ENCODE peak calls at places on chromosomes 3 and 15, in four cellular contexts. G, H, I and L are unnamed samples.

GRCh38 chr15:64911317-64912186 is at the start of gene ANKDD1A:
- DNase-seq in G (peak), I (peak), H (peak), L (peak)

GRCh38 chr3:53194218-53195065 is 33.4 kb downstream of the PRKCD start:
- DNase-seq in H (peak), I (peak), G (peak), L (peak)

GRCh38 chr3:167855306-167855705 is 119.8 kb downstream of the SERPINI1 start:
- DNase-seq in I (no peak), G (no peak), H (no peak), L (no peak)

GRCh38 chr3:39189648-39190269 is 2.6 kb downstream of the XIRP1 start:
- DNase-seq in G (peak), I (peak), H (peak), L (peak)

GRCh38 chr3:14520149-14520548 is 20.0 kb downstream of the GRIP2 start:
- DNase-seq in H (peak), G (peak), I (no peak), L (no peak)

GRCh38 chr3:156635973-156636372 is 38.4 kb upstream of the TIPARP start:
- DNase-seq in I (no peak), G (no peak), H (no peak), L (no peak)

GRCh38 chr3:48516571-48516970 is 12.6 kb upstream of the SHISA5 start:
- DNase-seq in G (no peak), H (peak), I (no peak), L (no peak)

GRCh38 chr15:72334842-72335241 is 14.9 kb upstream of the CELF6 start:
- DNase-seq in H (no peak), I (no peak), G (no peak), L (no peak)

GRCh38 chr3:71511037-71511436 is 72.5 kb downstream of the FOXP1 start:
- DNase-seq in G (no peak), I (no peak), H (no peak), L (no peak)

GRCh38 chr15:91067026-91067425 is 33.0 kb upstream of the SV2B start:
- DNase-seq in G (no peak), I (no peak), H (no peak), L (no peak)

GRCh38 chr3:29802057-29802456 is 521.2 kb downstream of the RBMS3 start:
- DNase-seq in G (no peak), I (no peak), H (no peak), L (no peak)

GRCh38 chr3:150232992-150233451 is 175.1 kb upstream of the TSC22D2 start:
- DNase-seq in I (peak), H (no peak), G (no peak), L (peak)

GRCh38 chr3:114671741-114672510 is 378.1 kb downstream of the TIGIT start:
- DNase-seq in G (no peak), I (no peak), H (no peak), L (no peak)

GRCh38 chr15:72961326-72961725 is 90.9 kb upstream of the NEO1 start:
- DNase-seq in H (no peak), G (no peak), I (no peak), L (no peak)

GRCh38 chr15:57537951-57538506 is 53.7 kb upstream of the MYZAP start:
- DNase-seq in I (peak), H (no peak), G (no peak), L (peak)

GRCh38 chr3:179613807-179614206 is 9.2 kb downstream of the NDUFB5 start:
- DNase-seq in H (no peak), I (no peak), G (no peak), L (no peak)

GRCh38 chr3:71532639-71533395 is 50.7 kb downstream of the FOXP1 start:
- DNase-seq in G (no peak), H (no peak), I (peak), L (peak)

GRCh38 chr15:42992626-42993025 is 72.0 kb upstream of the TTBK2 start:
- DNase-seq in I (no peak), G (no peak), H (no peak), L (no peak)

GRCh38 chr3:64158334-64158733 is 66.9 kb downstream of the PRICKLE2 start:
- DNase-seq in I (no peak), H (no peak), G (no peak), L (no peak)

GRCh38 chr3:4996771-4997291 is 17.6 kb downstream of the BHLHE40 start:
- DNase-seq in G (no peak), I (no peak), H (no peak), L (no peak)

GRCh38 chr3:101117981-101118380 is 124.8 kb upstream of the ABI3BP start:
- DNase-seq in G (no peak), H (no peak), I (no peak), L (no peak)

GRCh38 chr15:40844543-40844981 is 714 bp downstream of the SPINT1 start:
- DNase-seq in H (peak), G (peak), I (peak), L (peak)